ENCODE peak calls at places on chromosomes 12 and 14, in four cellular contexts. S is omental fat pad, J is GM20000, E is tibial nerve. K is an unnamed sample.

GRCh38 chr14:86574026-86574777 is 1044.3 kb downstream of the FLRT2 start:
- DNase-seq in S (no peak), J (no peak), E (no peak), K (no peak)

GRCh38 chr12:75630091-75630490 is 118.7 kb upstream of the KRR1 start:
- DNase-seq in S (no peak), J (no peak), E (no peak), K (no peak)

GRCh38 chr12:2963154-2963759 is 4.1 kb downstream of the TEAD4 start:
- DNase-seq in S (no peak), J (no peak), E (no peak), K (no peak)

GRCh38 chr14:67137744-67138371 is 51.4 kb upstream of the GARIN2 start:
- DNase-seq in S (no peak), J (peak), E (no peak), K (no peak)

GRCh38 chr14:65117795-65118746 is 15.8 kb upstream of the MAX start:
- DNase-seq in S (no peak), J (no peak), E (no peak), K (no peak)

GRCh38 chr12:90076851-90077319 is 368.2 kb upstream of the ATP2B1 start:
- DNase-seq in S (no peak), J (no peak), E (no peak), K (no peak)

GRCh38 chr12:12788131-12788530 is 2.7 kb downstream of the APOLD1 start:
- DNase-seq in S (no peak), J (no peak), E (no peak), K (no peak)

GRCh38 chr14:73795974-73796373 is 55.7 kb upstream of the PTGR2 start:
- DNase-seq in S (no peak), J (no peak), E (no peak), K (no peak)

GRCh38 chr12:27952510-27952909 is 20.0 kb downstream of the PTHLH start:
- DNase-seq in S (no peak), J (no peak), E (no peak), K (no peak)

GRCh38 chr12:50572275-50572674 is 67.5 kb downstream of the DIP2B start:
- DNase-seq in S (no peak), J (no peak), E (peak), K (no peak)

GRCh38 chr14:60640859-60641721 is 8.2 kb downstream of the SIX1 start:
- DNase-seq in S (no peak), J (peak), E (no peak), K (no peak)

GRCh38 chr12:67650127-67650495 is 1.6 kb downstream of the DYRK2 start:
- DNase-seq in S (no peak), J (peak), E (peak), K (no peak)

GRCh38 chr12:4133636-4134433 is 139.7 kb upstream of the CCND2 start:
- DNase-seq in S (no peak), J (no peak), E (no peak), K (no peak)

GRCh38 chr12:110149104-110149660 is 25.0 kb downstream of the IFT81 start:
- DNase-seq in S (no peak), J (no peak), E (no peak), K (no peak)

GRCh38 chr14:80356413-80356812 is 145.1 kb upstream of the DIO2 start:
- DNase-seq in S (no peak), J (no peak), E (no peak), K (no peak)

GRCh38 chr14:49052516-49052915 is 533.7 kb downstream of the RPS29 start:
- DNase-seq in S (no peak), J (no peak), E (no peak), K (no peak)

GRCh38 chr12:46959484-46959883 is 119.9 kb upstream of the PCED1B start:
- DNase-seq in S (no peak), J (no peak), E (no peak), K (no peak)

GRCh38 chr14:66539034-66539433 is 31.1 kb downstream of the GPHN start:
- DNase-seq in S (no peak), J (no peak), E (no peak), K (peak)

GRCh38 chr12:19186722-19187661 is 57.5 kb downstream of the PLEKHA5 start:
- DNase-seq in S (no peak), J (peak), E (peak), K (no peak)

GRCh38 chr12:6953417-6954315 is 2.5 kb downstream of the PTPN6 start:
- DNase-seq in S (no peak), J (peak), E (peak), K (no peak)

GRCh38 chr12:65741662-65742480 is 82.4 kb upstream of the HMGA2 start:
- DNase-seq in S (no peak), J (peak), E (no peak), K (peak)

DNA sequence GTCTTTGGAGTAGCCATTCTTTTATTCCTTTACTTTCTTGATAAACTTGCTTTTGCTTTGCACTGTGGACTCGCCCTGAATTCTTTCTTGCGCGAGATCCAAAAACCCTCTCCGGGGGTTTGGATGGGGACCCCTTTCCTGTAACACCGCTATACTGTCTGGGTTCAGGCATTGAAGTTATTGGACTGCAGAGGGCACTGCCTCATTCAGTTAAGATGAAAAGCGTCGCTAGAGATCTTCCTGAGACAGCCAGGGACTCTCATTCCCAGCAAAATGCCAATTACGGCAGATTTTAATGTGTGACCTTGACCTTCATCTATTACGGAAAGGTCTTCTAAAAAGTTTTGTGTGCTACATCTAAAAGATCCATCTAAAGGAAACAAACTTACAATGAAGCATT is 17.3 kb upstream of the RIMKLB start:
- DNase-seq in S (no peak), J (no peak), E (no peak), K (no peak)
- TF ChIP-seq CTCF in S (no peak), J (no peak), E (peak), K (no peak)

DNA sequence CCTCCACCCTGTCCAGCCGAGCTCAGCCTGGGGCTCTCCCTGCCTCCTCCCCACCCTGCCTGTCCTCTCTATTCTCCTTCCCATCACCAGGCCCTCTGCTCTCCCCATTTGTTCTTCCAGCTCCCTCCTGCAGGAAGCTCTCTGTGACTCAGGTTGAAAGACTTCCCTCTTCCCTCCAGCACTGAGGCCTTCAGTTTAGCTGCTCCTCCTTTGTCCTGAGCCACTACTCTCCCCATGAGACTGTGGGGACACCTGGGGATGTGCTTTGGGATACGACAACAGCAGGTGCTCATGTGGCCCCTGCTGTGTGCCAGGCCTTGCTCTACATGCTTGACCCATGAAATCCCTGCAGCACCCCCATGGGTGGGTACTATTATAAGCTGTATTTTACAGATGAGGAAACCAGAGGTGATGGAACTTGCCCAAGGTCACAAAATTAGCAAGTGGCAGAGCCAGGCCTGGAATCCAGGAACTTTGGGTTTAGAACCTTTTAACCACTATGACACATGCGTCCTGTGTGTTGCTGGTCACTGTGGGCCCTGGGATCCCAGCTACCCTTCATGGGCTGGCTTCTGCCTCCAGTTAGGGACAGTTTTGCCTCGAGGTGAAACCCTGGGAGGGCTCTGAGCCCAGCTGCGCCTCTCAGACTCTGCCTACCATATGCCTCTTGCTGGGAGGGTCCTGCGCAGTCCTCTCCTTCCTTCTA is 5.5 kb downstream of the KRT80 start:
- DNase-seq in S (no peak), J (no peak), E (no peak), K (no peak)
- TF ChIP-seq CTCF in S (no peak), J (no peak), E (no peak), K (no peak)

GRCh38 chr14:94062344-94062904 is 18.6 kb downstream of the DDX24 start:
- DNase-seq in S (no peak), J (no peak), E (no peak), K (no peak)

GRCh38 chr14:94056579-94057308 is 24.3 kb downstream of the DDX24 start:
- DNase-seq in S (no peak), J (peak), E (no peak), K (no peak)

GRCh38 chr14:94059998-94060397 is 21.0 kb downstream of the DDX24 start:
- DNase-seq in S (no peak), J (no peak), E (no peak), K (no peak)

GRCh38 chr14:94058128-94058673 is 22.8 kb downstream of the DDX24 start:
- DNase-seq in S (no peak), J (no peak), E (no peak), K (no peak)

DNA sequence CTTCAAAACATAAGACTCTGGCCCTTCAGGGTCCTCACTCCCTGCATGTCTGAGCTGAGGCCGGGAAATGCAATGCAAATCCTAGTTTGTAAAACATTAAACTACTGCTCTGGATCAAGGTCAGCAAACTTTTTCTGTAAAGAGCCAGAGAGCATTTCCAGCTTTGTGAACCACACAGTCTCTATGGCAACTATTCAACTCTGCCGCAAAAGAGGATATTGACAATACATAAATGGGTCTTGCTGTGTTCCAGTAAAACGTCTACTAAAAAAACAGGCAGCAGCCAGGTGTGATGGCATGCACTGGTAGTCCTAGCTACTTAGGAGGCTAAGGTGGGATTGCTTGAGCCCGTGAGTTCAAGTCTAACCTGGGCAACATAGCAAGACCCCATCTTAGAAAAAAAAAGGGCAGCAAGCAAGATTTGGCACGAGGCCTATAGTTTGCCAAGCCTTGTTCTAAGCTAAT is 22.3 kb downstream of the DDX24 start:
- DNase-seq in S (no peak), J (no peak), E (no peak), K (no peak)
- TF ChIP-seq CTCF in S (no peak), J (no peak), E (no peak), K (no peak)

DNA sequence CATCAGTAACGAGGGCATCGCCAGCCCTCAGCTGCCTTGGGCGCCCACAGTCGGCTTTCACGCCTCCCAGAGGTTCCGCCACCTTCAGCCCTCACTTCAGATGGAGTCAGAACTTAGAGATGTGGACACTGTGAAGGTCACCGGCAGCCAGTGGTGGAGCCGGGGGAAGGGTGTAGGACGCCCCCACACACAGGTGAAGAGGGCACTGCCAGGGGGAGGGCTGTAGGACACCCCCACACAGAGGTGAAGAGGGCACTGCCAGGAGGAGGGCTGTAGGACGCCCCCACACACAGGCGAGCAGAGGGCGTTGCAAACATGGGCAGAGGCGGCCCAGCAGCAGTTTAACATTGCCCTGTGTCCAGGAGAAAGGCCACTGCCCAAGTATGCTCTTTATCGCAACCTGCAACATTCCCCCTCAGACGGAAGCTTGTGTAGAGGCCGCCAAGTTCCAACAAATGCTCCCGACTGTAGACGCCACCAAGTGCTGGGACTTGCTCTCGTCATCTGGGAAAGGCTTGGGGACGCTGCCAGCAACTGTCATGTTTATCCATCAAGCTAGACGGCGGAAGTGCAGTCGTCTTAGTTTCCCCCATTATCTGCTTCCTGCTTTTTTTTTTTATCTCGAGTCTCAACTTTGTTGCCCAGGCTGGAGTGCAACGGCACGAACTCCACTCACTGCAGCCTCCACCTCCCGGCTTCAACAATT is 4.9 kb upstream of the ANKLE2 start:
- DNase-seq in S (no peak), J (no peak), E (peak), K (no peak)
- TF ChIP-seq CTCF in S (no peak), J (no peak), E (no peak), K (no peak)

DNA sequence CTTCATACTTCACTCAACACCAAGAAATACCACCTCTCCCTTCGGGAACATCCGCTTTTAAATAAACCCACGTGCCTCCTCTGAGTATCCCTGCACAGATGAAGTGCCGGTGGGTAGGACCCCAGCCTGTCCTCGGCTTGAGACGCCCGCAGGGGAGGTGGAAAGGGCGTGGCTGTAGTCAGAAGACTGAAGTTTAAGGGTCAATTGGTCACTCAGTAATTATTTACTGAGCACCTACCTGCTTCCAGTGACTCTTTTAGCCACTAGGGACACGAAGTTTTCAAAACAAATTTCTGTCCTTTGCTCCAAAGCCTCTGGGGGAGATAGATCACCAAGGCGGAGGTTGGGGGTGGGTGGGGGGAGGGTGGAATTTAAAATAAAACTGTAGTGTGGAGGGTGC is 309.4 kb downstream of the VRK1 start:
- DNase-seq in S (no peak), J (no peak), E (no peak), K (no peak)
- TF ChIP-seq CTCF in S (no peak), J (no peak), E (no peak), K (no peak)

GRCh38 chr14:102584871-102585869 is 7.3 kb upstream of the RCOR1 start:
- DNase-seq in S (no peak), J (no peak), E (no peak), K (no peak)

GRCh38 chr14:102583726-102584125 is 8.7 kb upstream of the RCOR1 start:
- DNase-seq in S (no peak), J (no peak), E (no peak), K (no peak)

GRCh38 chr14:102589761-102590290 is 2.6 kb upstream of the RCOR1 start:
- DNase-seq in S (no peak), J (no peak), E (no peak), K (no peak)

GRCh38 chr14:102588821-102589220 is 3.6 kb upstream of the RCOR1 start:
- DNase-seq in S (no peak), J (no peak), E (no peak), K (no peak)

GRCh38 chr14:102586420-102587119 is 5.9 kb upstream of the RCOR1 start:
- DNase-seq in S (no peak), J (no peak), E (no peak), K (no peak)
- TF ChIP-seq CTCF in S (no peak), J (no peak), E (no peak), K (no peak)

DNA sequence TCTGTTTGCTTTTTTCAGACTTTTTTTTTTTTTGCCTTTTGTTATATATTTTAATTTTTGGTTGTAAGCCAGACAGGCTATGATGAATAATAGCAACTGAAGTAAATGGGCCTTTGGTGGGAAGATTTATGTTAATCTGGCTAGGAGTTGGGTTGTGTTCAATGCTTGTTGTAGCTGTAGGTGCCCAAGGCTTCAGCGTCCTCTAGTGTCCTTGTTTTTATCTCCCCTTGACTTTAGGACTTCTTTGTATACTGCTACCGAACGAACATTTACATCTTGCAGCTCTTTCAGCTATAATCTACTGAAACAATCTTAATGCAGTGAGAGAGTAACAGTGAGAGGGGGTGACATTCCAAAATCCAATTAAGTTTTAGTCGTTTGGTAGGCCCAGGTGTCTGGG is 848.4 kb upstream of the FBXO33 start:
- DNase-seq in S (no peak), J (no peak), E (no peak), K (no peak)
- TF ChIP-seq CTCF in S (no peak), J (no peak), E (no peak), K (peak)

GRCh38 chr12:43556057-43556456 is 4.1 kb upstream of the ADAMTS20 start:
- DNase-seq in S (no peak), J (no peak), E (no peak), K (no peak)

GRCh38 chr12:43550831-43551270 is 1.2 kb downstream of the ADAMTS20 start:
- DNase-seq in S (no peak), J (no peak), E (no peak), K (no peak)

GRCh38 chr12:43551271-43551970 is 582 bp downstream of the ADAMTS20 start:
- DNase-seq in S (no peak), J (no peak), E (no peak), K (peak)

DNA sequence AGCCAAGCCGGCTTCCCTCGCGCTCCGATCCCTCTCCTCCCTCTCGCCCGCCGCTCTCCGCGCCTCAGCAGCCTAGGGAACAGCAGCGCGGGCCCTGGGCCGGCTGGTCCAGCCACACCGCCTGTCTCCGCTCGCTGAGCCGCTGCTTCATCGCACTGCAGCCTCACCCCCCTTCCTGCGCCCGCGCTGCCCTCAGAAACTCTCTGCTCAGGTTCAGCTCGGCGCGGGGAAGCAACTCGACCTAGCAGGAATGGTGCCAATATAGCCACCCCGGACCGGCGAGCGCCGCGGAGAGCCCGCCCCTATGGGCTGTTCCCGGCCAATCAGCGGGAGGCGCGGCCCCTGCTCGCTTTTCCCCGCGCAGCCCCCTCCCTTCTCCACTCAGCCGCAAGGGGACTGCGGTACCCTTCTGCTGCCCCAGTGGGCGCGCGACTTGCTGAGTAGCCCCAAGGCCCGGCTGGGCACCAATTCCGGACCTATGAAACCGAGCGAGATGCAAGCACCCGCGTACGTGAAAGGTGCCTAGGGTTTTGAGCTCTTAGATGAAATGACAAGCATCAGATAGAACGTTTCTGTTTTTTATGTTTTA is at the start of gene ADAMTS20:
- DNase-seq in S (no peak), J (no peak), E (no peak), K (peak)
- TF ChIP-seq CTCF in S (no peak), J (no peak), E (no peak), K (peak)

GRCh38 chr12:9381619-9382018 is 173.4 kb upstream of the PZP start:
- DNase-seq in S (no peak), J (no peak), E (no peak), K (no peak)

GRCh38 chr12:9380650-9381049 is 172.5 kb upstream of the PZP start:
- DNase-seq in S (no peak), J (no peak), E (no peak), K (no peak)

GRCh38 chr12:9379023-9379742 is 171.0 kb upstream of the PZP start:
- DNase-seq in S (no peak), J (no peak), E (no peak), K (no peak)

GRCh38 chr12:9383585-9383984 is 175.4 kb upstream of the PZP start:
- DNase-seq in S (no peak), J (no peak), E (no peak), K (no peak)

DNA sequence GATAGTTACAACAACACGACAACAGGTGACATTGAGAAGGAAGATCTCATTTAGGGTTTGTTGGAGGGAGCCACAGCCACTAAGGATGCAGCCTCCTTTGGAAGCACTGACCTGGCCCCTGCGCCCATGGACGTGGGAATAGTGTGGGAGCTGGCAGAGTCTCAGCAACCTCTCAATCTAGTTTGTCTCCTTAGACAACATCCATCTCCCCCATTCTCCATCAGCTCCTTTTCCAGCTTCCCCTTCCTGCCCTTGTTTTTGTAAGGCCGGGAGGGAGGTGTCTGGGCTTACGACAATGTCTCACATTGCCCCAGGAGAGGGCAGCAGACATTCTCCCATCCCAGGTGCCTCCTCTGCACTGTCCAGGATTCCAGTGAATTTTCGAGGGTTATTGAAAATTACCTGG is 170.2 kb upstream of the PZP start:
- DNase-seq in S (no peak), J (no peak), E (no peak), K (no peak)
- TF ChIP-seq CTCF in S (no peak), J (peak), E (no peak), K (peak)